ENCODE peak calls at places on chromosomes 5 and 9, in seven cellular contexts. F, K, D, J, X, T and S are unnamed samples.

GRCh38 chr5:137699291-137700281 is 36.3 kb downstream of the KLHL3 start:
- DNase-seq in F (no peak), K (no peak), D (no peak), J (no peak), X (no peak), T (no peak), S (no peak)

GRCh38 chr5:33734541-33734940 is 157.2 kb downstream of the ADAMTS12 start:
- DNase-seq in F (no peak), K (no peak), D (no peak), J (no peak), X (no peak), T (no peak), S (no peak)

GRCh38 chr5:148833925-148834324 is 7.5 kb downstream of the ADRB2 start:
- DNase-seq in F (no peak), K (no peak), D (no peak), J (no peak), X (no peak), T (no peak), S (no peak)

GRCh38 chr9:122176916-122177315 is 17.2 kb downstream of the MORN5 start:
- DNase-seq in F (no peak), K (no peak), D (no peak), J (no peak), X (no peak), T (no peak), S (no peak)

GRCh38 chr9:81256368-81256767 is 433.0 kb downstream of the TLE1 start:
- DNase-seq in F (no peak), K (no peak), D (no peak), J (no peak), X (no peak), T (no peak), S (no peak)

GRCh38 chr9:38026021-38026809 is 42.8 kb downstream of the SHB start:
- DNase-seq in F (peak; percentile 94), K (peak; percentile 60), D (no peak), J (no peak), X (peak; percentile 83), T (no peak), S (peak; percentile 76)

GRCh38 chr5:132472431-132472830 is 18.1 kb downstream of the IRF1 start:
- DNase-seq in F (no peak), K (no peak), D (no peak), J (no peak), X (no peak), T (peak; percentile 44), S (no peak)

GRCh38 chr5:14204785-14205321 is 61.7 kb downstream of the TRIO start:
- DNase-seq in F (peak; percentile 82), K (peak; percentile 75), D (peak; percentile 57), J (no peak), X (peak; percentile 61), T (peak; percentile 79), S (peak; percentile 53)

GRCh38 chr5:151023651-151024050 is 3.3 kb downstream of the GPX3 start:
- DNase-seq in F (no peak), K (peak; percentile 80), D (peak; percentile 79), J (no peak), X (no peak), T (no peak), S (no peak)

GRCh38 chr9:37035472-37036236 is 1.6 kb upstream of the PAX5 start:
- DNase-seq in F (no peak), K (no peak), D (no peak), J (no peak), X (no peak), T (no peak), S (no peak)

GRCh38 chr9:31335529-31336234 is 1048.8 kb upstream of the ACO1 start:
- DNase-seq in F (no peak), K (no peak), D (no peak), J (no peak), X (no peak), T (no peak), S (no peak)

GRCh38 chr5:1182633-1183423 is 18.6 kb upstream of the SLC6A19 start:
- DNase-seq in F (no peak), K (peak; percentile 13), D (no peak), J (no peak), X (no peak), T (no peak), S (no peak)

GRCh38 chr5:86974910-86975309 is 292.8 kb upstream of the RASA1 start:
- DNase-seq in F (no peak), K (no peak), D (no peak), J (no peak), X (no peak), T (no peak), S (no peak)

GRCh38 chr9:121750715-121751623 is 99.5 kb downstream of the DAB2IP start:
- DNase-seq in F (no peak), K (no peak), D (no peak), J (no peak), X (no peak), T (no peak), S (no peak)

GRCh38 chr5:77333036-77333435 is 122.6 kb downstream of the PDE8B start:
- DNase-seq in F (no peak), K (no peak), D (no peak), J (no peak), X (no peak), T (no peak), S (no peak)

GRCh38 chr5:133421394-133421793 is 190.9 kb downstream of the FSTL4 start:
- DNase-seq in F (no peak), K (no peak), D (no peak), J (no peak), X (no peak), T (no peak), S (no peak)

GRCh38 chr9:112239284-112239683 is 64.2 kb upstream of the SUSD1 start:
- DNase-seq in F (no peak), K (no peak), D (no peak), J (no peak), X (no peak), T (no peak), S (no peak)

GRCh38 chr9:128203842-128204551 is 818 bp downstream of the DNM1 start:
- DNase-seq in F (no peak), K (peak; percentile 41), D (no peak), J (no peak), X (no peak), T (no peak), S (no peak)

GRCh38 chr9:122016789-122017188 is 76.3 kb downstream of the TTLL11 start:
- DNase-seq in F (no peak), K (no peak), D (no peak), J (no peak), X (no peak), T (no peak), S (no peak)

GRCh38 chr5:172534229-172535169 is 80.2 kb upstream of the SH3PXD2B start:
- DNase-seq in F (no peak), K (no peak), D (no peak), J (no peak), X (no peak), T (peak; percentile 61), S (no peak)

GRCh38 chr9:93655621-93656425 is 79.4 kb downstream of the PHF2 start:
- DNase-seq in F (no peak), K (no peak), D (no peak), J (no peak), X (no peak), T (peak; percentile 50), S (no peak)

GRCh38 chr5:82641362-82641988 is 363.3 kb upstream of the RPS23 start:
- DNase-seq in F (peak; percentile 51), K (peak; percentile 65), D (peak; percentile 93), J (peak; percentile 8), X (peak; percentile 86), T (peak; percentile 86), S (peak; percentile 68)

GRCh38 chr5:129049116-129049515 is 45.4 kb upstream of the ISOC1 start:
- DNase-seq in F (no peak), K (no peak), D (no peak), J (no peak), X (no peak), T (no peak), S (no peak)

GRCh38 chr5:150149618-150150017 is 6.0 kb downstream of the PDGFRB start:
- DNase-seq in F (no peak), K (no peak), D (no peak), J (no peak), X (no peak), T (no peak), S (no peak)

GRCh38 chr5:173829826-173830225 is 58.3 kb upstream of the CPEB4 start:
- DNase-seq in F (no peak), K (no peak), D (no peak), J (no peak), X (peak; percentile 26), T (no peak), S (no peak)

GRCh38 chr5:56167522-56167921 is 65.6 kb downstream of the ANKRD55 start:
- DNase-seq in F (no peak), K (no peak), D (no peak), J (no peak), X (no peak), T (no peak), S (no peak)

GRCh38 chr5:36232533-36232932 is 9.2 kb downstream of the NADK2 start:
- DNase-seq in F (no peak), K (no peak), D (no peak), J (no peak), X (no peak), T (no peak), S (no peak)

GRCh38 chr5:110544603-110545002 is 181.9 kb downstream of the TMEM232 start:
- DNase-seq in F (peak; percentile 9), K (no peak), D (no peak), J (no peak), X (no peak), T (no peak), S (no peak)

GRCh38 chr5:37722236-37723146 is 117.3 kb downstream of the GDNF start:
- DNase-seq in F (peak; percentile 100), K (no peak), D (no peak), J (no peak), X (peak; percentile 98), T (no peak), S (no peak)

GRCh38 chr5:176891331-176891958 is 7.7 kb downstream of the HK3 start:
- DNase-seq in F (no peak), K (no peak), D (no peak), J (no peak), X (no peak), T (no peak), S (no peak)

GRCh38 chr5:108168915-108169314 is 213.0 kb downstream of the FBXL17 start:
- DNase-seq in F (no peak), K (no peak), D (no peak), J (no peak), X (no peak), T (no peak), S (no peak)